ENCODE peak calls at places on chromosomes 11 and 22, in four cellular contexts. X is iris pigment epithelial cell, P is endothelial cell of umbilical vein, R is brain pericyte. Z is an unnamed sample.

GRCh38 chr11:111917788-111918187 is 925 bp upstream of the C11orf52 start:
- DNase-seq in X (no peak), P (no peak), R (no peak), Z (no peak)

GRCh38 chr11:126898802-126899201 is 101.8 kb downstream of the KIRREL3 start:
- DNase-seq in X (no peak), P (no peak), R (no peak), Z (no peak)

GRCh38 chr22:49535527-49536125 is 292.0 kb downstream of the BRD1 start:
- DNase-seq in X (no peak), P (no peak), R (no peak), Z (no peak)

GRCh38 chr22:29290061-29290460 is 16.4 kb upstream of the GAS2L1 start:
- DNase-seq in X (no peak), P (no peak), R (no peak), Z (no peak)

GRCh38 chr22:37222440-37222971 is 10.2 kb upstream of the SSTR3 start:
- DNase-seq in X (no peak), P (no peak), R (no peak), Z (no peak)

GRCh38 chr11:14380947-14381555 is 22.1 kb upstream of the RRAS2 start:
- DNase-seq in X (peak), P (peak), R (no peak), Z (no peak)

GRCh38 chr22:41557401-41558240 is 3.2 kb upstream of the CSDC2 start:
- DNase-seq in X (peak), P (peak), R (peak), Z (no peak)

GRCh38 chr11:2737876-2738275 is 38.1 kb upstream of the KCNQ1OT1 start:
- DNase-seq in X (peak), P (no peak), R (no peak), Z (no peak)

GRCh38 chr22:19244600-19245352 is 46.7 kb downstream of the CLTCL1 start:
- DNase-seq in X (no peak), P (no peak), R (no peak), Z (no peak)

GRCh38 chr11:72668645-72669347 is 5.4 kb downstream of the PDE2A start:
- DNase-seq in X (no peak), P (no peak), R (no peak), Z (peak)

GRCh38 chr11:107370390-107370789 is 87.2 kb downstream of the CWF19L2 start:
- DNase-seq in X (peak), P (peak), R (no peak), Z (peak)

GRCh38 chr11:128294001-128294684 is 293.2 kb downstream of the ETS1 start:
- DNase-seq in X (no peak), P (no peak), R (no peak), Z (no peak)

GRCh38 chr11:110158317-110159200 is 65.4 kb downstream of the ZC3H12C start:
- DNase-seq in X (no peak), P (no peak), R (no peak), Z (no peak)

GRCh38 chr11:119432484-119433368 is 9.8 kb upstream of the THY1 start:
- DNase-seq in X (peak), P (no peak), R (no peak), Z (no peak)

GRCh38 chr11:70314730-70315129 is 44.2 kb downstream of the PPFIA1 start:
- DNase-seq in X (no peak), P (peak), R (no peak), Z (peak)

GRCh38 chr11:93648168-93648567 is 13.3 kb upstream of the CEP295 start:
- DNase-seq in X (peak), P (peak), R (no peak), Z (no peak)

GRCh38 chr22:35462558-35463230 is 62.8 kb downstream of the MCM5 start:
- DNase-seq in X (no peak), P (no peak), R (no peak), Z (no peak)

GRCh38 chr22:28283025-28283654 is 364.1 kb upstream of the PITPNB start:
- DNase-seq in X (peak), P (peak), R (no peak), Z (no peak)

GRCh38 chr22:17797721-17798559 is 23.7 kb upstream of the BID start:
- DNase-seq in X (no peak), P (no peak), R (no peak), Z (peak)

GRCh38 chr11:1732421-1733008 is 17.9 kb downstream of the IFITM10 start:
- DNase-seq in X (no peak), P (no peak), R (no peak), Z (no peak)

GRCh38 chr11:12434255-12434654 is 56.9 kb downstream of the PARVA start:
- DNase-seq in X (peak), P (no peak), R (no peak), Z (no peak)

GRCh38 chr22:29932121-29932520 is 49.1 kb downstream of the MTMR3 start:
- DNase-seq in X (no peak), P (no peak), R (no peak), Z (no peak)

GRCh38 chr11:126118806-126119205 is 56.1 kb upstream of the CDON start:
- DNase-seq in X (no peak), P (no peak), R (no peak), Z (no peak)